ENCODE peak calls at places on chromosomes 5 and 9, in four cellular contexts. N is KG1, K is Calu3, H is hippocampal formation. I is an unnamed sample.

GRCh38 chr9:14992025-14992424 is 81.8 kb upstream of the FREM1 start:
- DNase-seq in N (no peak), K (no peak), H (no peak), I (no peak)

GRCh38 chr5:72937517-72938061 is 18.3 kb upstream of the FCHO2 start:
- DNase-seq in N (no peak), K (no peak), H (no peak), I (no peak)

GRCh38 chr5:127072861-127073846 is at the start of gene C5orf63:
- DNase-seq in N (no peak), K (peak; percentile 67), H (peak; percentile 11), I (peak; percentile 35)

GRCh38 chr9:123168526-123168925 is 99.9 kb downstream of the STRBP start:
- DNase-seq in N (no peak), K (no peak), H (no peak), I (no peak)

GRCh38 chr5:139385061-139385889 is 2.2 kb upstream of the SLC23A1 start:
- DNase-seq in N (no peak), K (peak; percentile 53), H (no peak), I (no peak)

GRCh38 chr5:118752568-118752967 is 235.8 kb downstream of the DTWD2 start:
- DNase-seq in N (no peak), K (no peak), H (no peak), I (no peak)

GRCh38 chr9:124010303-124010664 is 1.3 kb upstream of the LHX2 start:
- DNase-seq in N (no peak), K (no peak), H (no peak), I (no peak)

GRCh38 chr5:167528651-167529050 is 762.8 kb upstream of the WWC1 start:
- DNase-seq in N (no peak), K (no peak), H (no peak), I (no peak)

GRCh38 chr9:76419782-76420380 is 25.7 kb upstream of the RFK start:
- DNase-seq in N (no peak), K (no peak), H (no peak), I (peak; percentile 39)

GRCh38 chr5:128949847-128950546 is 15.3 kb upstream of the SLC27A6 start:
- DNase-seq in N (no peak), K (peak; percentile 47), H (no peak), I (no peak)

GRCh38 chr9:92917176-92917800 is 30.0 kb upstream of the FGD3 start:
- DNase-seq in N (no peak), K (no peak), H (no peak), I (peak; percentile 74)

GRCh38 chr5:72441861-72442540 is 65.2 kb downstream of the ZNF366 start:
- DNase-seq in N (no peak), K (no peak), H (no peak), I (no peak)

GRCh38 chr5:66912787-66913186 is 283.8 kb downstream of the CD180 start:
- DNase-seq in N (no peak), K (no peak), H (no peak), I (no peak)

GRCh38 chr5:120304653-120305052 is 159.4 kb upstream of the PRR16 start:
- DNase-seq in N (no peak), K (no peak), H (no peak), I (no peak)

GRCh38 chr9:78278801-78279200 is 18.1 kb upstream of the PSAT1 start:
- DNase-seq in N (no peak), K (no peak), H (no peak), I (no peak)

GRCh38 chr9:136898483-136899100 is 12.3 kb downstream of the TRAF2 start:
- DNase-seq in N (no peak), K (no peak), H (no peak), I (no peak)

GRCh38 chr9:6171667-6172066 is 43.9 kb upstream of the IL33 start:
- DNase-seq in N (no peak), K (no peak), H (no peak), I (no peak)

GRCh38 chr5:37272564-37272963 is 23.4 kb upstream of the CPLANE1 start:
- DNase-seq in N (no peak), K (peak; percentile 88), H (no peak), I (no peak)